ENCODE peak calls at places on chromosome 9, in seven cellular contexts. I is foreskin fibroblast; M is activated T-helper 1 cell treated with anti-CD3 and anti-CD28 coated beads, Interleukin-2, amount 50 U/mL, for 16 hours; X is kidney; V is AG20443; F is AG08395; T is EL. C is an unnamed sample.

GRCh38 chr9:91790912-91791311 is 159.1 kb downstream of the ROR2 start:
- DNase-seq in I (peak), M (no peak), X (no peak), V (no peak), F (no peak), T (peak), C (no peak)

GRCh38 chr9:92746567-92747458 is 17.8 kb downstream of the BICD2 start:
- DNase-seq in I (peak), M (no peak), X (peak), V (no peak), F (no peak), T (peak), C (no peak)

GRCh38 chr9:91433180-91433579 is 9.5 kb upstream of the NFIL3 start:
- DNase-seq in I (peak), M (no peak), X (no peak), V (peak), F (peak), T (peak), C (no peak)

GRCh38 chr9:125649315-125649714 is 57.7 kb downstream of the MAPKAP1 start:
- DNase-seq in I (peak), M (no peak), X (no peak), V (peak), F (peak), T (peak), C (no peak)

GRCh38 chr9:128685636-128686489 is 3.2 kb upstream of the SET start:
- DNase-seq in I (no peak), M (peak), X (peak), V (no peak), F (no peak), T (no peak), C (no peak)

GRCh38 chr9:71819115-71819739 is 50.9 kb upstream of the CEMIP2 start:
- DNase-seq in I (peak), M (peak), X (no peak), V (peak), F (peak), T (peak), C (peak)

GRCh38 chr9:128055222-128056040 is 11.7 kb downstream of the NAIF1 start:
- DNase-seq in I (peak), M (no peak), X (peak), V (peak), F (no peak), T (no peak), C (no peak)

GRCh38 chr9:127763918-127764384 is 14.5 kb downstream of the SH2D3C start:
- DNase-seq in I (no peak), M (no peak), X (no peak), V (no peak), F (no peak), T (peak), C (no peak)

GRCh38 chr9:96219615-96220257 is 82.2 kb downstream of the HSD17B3 start:
- DNase-seq in I (no peak), M (peak), X (peak), V (peak), F (peak), T (no peak), C (peak)

GRCh38 chr9:106875548-106875947 is 12.6 kb downstream of the ZNF462 start:
- DNase-seq in I (no peak), M (no peak), X (no peak), V (no peak), F (no peak), T (no peak), C (no peak)

GRCh38 chr9:129604056-129604765 is 16.7 kb downstream of the C9orf50 start:
- DNase-seq in I (no peak), M (no peak), X (peak), V (no peak), F (no peak), T (no peak), C (no peak)

GRCh38 chr9:69444791-69445190 is 119.8 kb downstream of the ENTREP1 start:
- DNase-seq in I (no peak), M (no peak), X (no peak), V (no peak), F (no peak), T (no peak), C (no peak)

GRCh38 chr9:115264333-115264732 is 146.4 kb upstream of the TNC start:
- DNase-seq in I (peak), M (no peak), X (no peak), V (no peak), F (peak), T (peak), C (no peak)

GRCh38 chr9:105632807-105633206 is 29.4 kb upstream of the TAL2 start:
- DNase-seq in I (no peak), M (no peak), X (no peak), V (no peak), F (no peak), T (no peak), C (no peak)

GRCh38 chr9:12684923-12685468 is 8.2 kb upstream of the TYRP1 start:
- DNase-seq in I (no peak), M (no peak), X (no peak), V (no peak), F (no peak), T (peak), C (no peak)

GRCh38 chr9:134180786-134181647 is 16.7 kb upstream of the RNU6ATAC start:
- DNase-seq in I (no peak), M (no peak), X (peak), V (no peak), F (no peak), T (no peak), C (no peak)

GRCh38 chr9:138073408-138073807 is 195.8 kb downstream of the CACNA1B start:
- DNase-seq in I (no peak), M (no peak), X (peak), V (no peak), F (no peak), T (no peak), C (no peak)

GRCh38 chr9:132789706-132790105 is 88.4 kb downstream of the AK8 start:
- DNase-seq in I (no peak), M (no peak), X (no peak), V (no peak), F (no peak), T (no peak), C (no peak)

GRCh38 chr9:133058550-133059320 is 3.0 kb upstream of the CEL start:
- DNase-seq in I (no peak), M (no peak), X (peak), V (no peak), F (no peak), T (no peak), C (no peak)

GRCh38 chr9:126624912-126625311 is 11.2 kb downstream of the LMX1B start:
- DNase-seq in I (no peak), M (no peak), X (no peak), V (no peak), F (no peak), T (no peak), C (no peak)

GRCh38 chr9:104794070-104794469 is 30.1 kb downstream of the NIPSNAP3B start:
- DNase-seq in I (no peak), M (no peak), X (no peak), V (no peak), F (no peak), T (no peak), C (no peak)

GRCh38 chr9:76987594-76988200 is 31.8 kb upstream of the FOXB2 start:
- DNase-seq in I (peak), M (no peak), X (no peak), V (peak), F (peak), T (peak), C (no peak)

C was measured in effector memory CD8-positive, alpha-beta T cell.